ENCODE peak calls at places on chromosomes 5 and 9, in ten cellular contexts. P is neuronal stem cell, H is IMR-90, T is PC-3, A is SK-N-SH, K is H9, U is fibroblast of lung, N is neural progenitor cell, Y is mammary epithelial cell, E is astrocyte. D is an unnamed sample.

GRCh38 chr9:136438909-136439549 is 616 bp downstream of the INPP5E start:
- DNase-seq in H (peak; percentile 11), N (peak; percentile 60), E (no peak), Y (peak; percentile 59), P (no peak), T (peak; percentile 16), U (peak; percentile 30), K (peak; percentile 48), A (peak; percentile 82), D (peak; percentile 37)

GRCh38 chr5:16160706-16161105 is 18.9 kb downstream of the MARCHF11 start:
- DNase-seq in H (peak; percentile 62), T (peak; percentile 77), K (peak; percentile 50), Y (peak; percentile 41), N (peak; percentile 85), E (peak; percentile 39), A (no peak), P (peak; percentile 37), U (peak; percentile 52), D (peak; percentile 39)

GRCh38 chr9:78031271-78031825 is at the start of gene GNAQ:
- DNase-seq in H (peak; percentile 15), T (peak; percentile 13), U (no peak), K (no peak), A (peak; percentile 75), N (peak; percentile 65), Y (no peak), E (no peak), P (peak; percentile 30), D (no peak)

GRCh38 chr5:110968246-110969005 is 103.1 kb upstream of the TSLP start:
- DNase-seq in P (no peak), E (peak; percentile 8), Y (peak; percentile 25), A (no peak), K (no peak), H (peak; percentile 60), T (peak; percentile 95), N (no peak), U (peak; percentile 7), D (no peak)

GRCh38 chr5:61253547-61253946 is 78.5 kb upstream of the ZSWIM6 start:
- DNase-seq in E (no peak), Y (no peak), P (no peak), A (no peak), N (no peak), K (no peak), H (no peak), U (no peak), T (no peak), D (no peak)

GRCh38 chr5:39197556-39197955 is 21.8 kb downstream of the FYB1 start:
- DNase-seq in P (no peak), H (no peak), K (no peak), U (no peak), Y (no peak), N (no peak), T (no peak), E (no peak), A (no peak), D (no peak)

GRCh38 chr9:133713960-133714495 is 24.1 kb downstream of the SARDH start:
- DNase-seq in H (no peak), K (no peak), U (no peak), E (no peak), T (no peak), P (no peak), N (no peak), A (no peak), Y (no peak), D (no peak)

GRCh38 chr9:121556580-121556979 is 56.9 kb upstream of the GGTA1 start:
- DNase-seq in U (peak; percentile 99), H (peak; percentile 98), K (no peak), A (no peak), P (no peak), E (peak; percentile 99), N (no peak), Y (peak; percentile 94), T (peak; percentile 95), D (peak; percentile 29)

DNA sequence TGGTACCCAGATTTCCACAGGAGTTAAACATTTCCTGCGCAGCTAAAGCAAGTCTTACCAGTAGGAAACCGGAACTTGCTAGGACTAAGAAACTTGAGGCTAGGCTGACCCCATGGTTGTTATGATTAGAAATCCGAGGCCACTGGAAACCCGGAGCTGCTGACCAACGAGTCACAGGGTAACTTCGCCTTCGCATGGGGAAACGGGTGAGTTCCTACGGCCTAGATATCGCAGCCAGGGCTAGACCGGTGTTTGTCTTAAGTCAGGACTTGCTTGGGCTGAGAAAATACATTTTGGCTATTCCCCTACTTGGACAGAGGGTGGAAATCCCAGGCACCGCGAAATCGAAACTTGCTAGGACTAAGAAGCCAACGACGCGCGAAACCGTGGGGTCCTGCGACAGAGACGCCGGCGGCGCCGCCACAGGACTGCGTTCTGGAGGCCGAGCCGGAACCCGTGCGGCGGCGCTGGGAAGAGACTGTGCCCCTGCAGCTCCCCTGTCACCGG is 1.6 kb upstream of the ANXA2R start:
- DNase-seq in P (no peak), Y (peak; percentile 77), A (no peak), U (peak; percentile 91), E (peak; percentile 89), T (peak; percentile 76), H (peak; percentile 94), N (no peak), K (no peak), D (peak; percentile 64)
- H3K27ac ChIP-seq in P (no peak overlapping the region), Y (peak overlapping the region; percentile 77), A (peak overlapping the region; percentile 93), U (peak overlapping the region; percentile 96), E (peak overlapping the region; percentile 94), T (peak overlapping the region; percentile 90), H (peak overlapping the region; percentile 88), N (no peak overlapping the region), K (no peak overlapping the region), D (peak overlapping the region; percentile 97)

GRCh38 chr5:148966937-148967336 is 95.9 kb downstream of the SH3TC2 start:
- DNase-seq in A (no peak), E (no peak), U (no peak), K (no peak), N (no peak), H (no peak), P (no peak), Y (no peak), T (no peak), D (peak; percentile 7)

GRCh38 chr5:148966348-148966747 is 96.5 kb downstream of the SH3TC2 start:
- DNase-seq in T (no peak), A (no peak), P (no peak), K (no peak), U (no peak), E (no peak), H (no peak), Y (peak; percentile 51), N (no peak), D (no peak)

GRCh38 chr5:148968311-148968710 is 94.6 kb downstream of the SH3TC2 start:
- DNase-seq in A (no peak), K (no peak), Y (no peak), N (no peak), H (no peak), T (peak; percentile 15), P (no peak), E (no peak), U (no peak), D (no peak)

GRCh38 chr5:148969291-148969690 is 93.6 kb downstream of the SH3TC2 start:
- DNase-seq in T (peak; percentile 40), U (no peak), H (no peak), E (no peak), K (no peak), N (no peak), Y (no peak), A (no peak), P (no peak), D (no peak)

GRCh38 chr5:148967783-148968182 is 95.1 kb downstream of the SH3TC2 start:
- DNase-seq in K (no peak), H (no peak), U (no peak), P (no peak), Y (no peak), N (no peak), A (no peak), E (no peak), T (no peak), D (peak; percentile 33)
- H3K9ac ChIP-seq in K (no peak overlapping the region), H (no peak overlapping the region), U (no peak overlapping the region), P (no peak overlapping the region), Y (no peak overlapping the region), N (no peak overlapping the region), A (no peak overlapping the region), E (no peak overlapping the region), T (no peak overlapping the region), D (no peak overlapping the region)

GRCh38 chr9:131417264-131418142 is 23.6 kb downstream of the PRRC2B start:
- DNase-seq in E (no peak), N (no peak), U (no peak), T (no peak), K (no peak), P (no peak), A (peak; percentile 66), Y (no peak), H (no peak), D (no peak)

GRCh38 chr9:131419716-131420115 is 25.8 kb downstream of the PRRC2B start:
- DNase-seq in Y (no peak), A (no peak), P (no peak), K (no peak), H (no peak), E (no peak), T (no peak), U (no peak), N (no peak), D (no peak)

GRCh38 chr9:131418143-131419028 is 24.5 kb downstream of the PRRC2B start:
- DNase-seq in E (no peak), Y (no peak), T (no peak), A (no peak), U (no peak), P (no peak), K (peak; percentile 56), N (peak; percentile 75), H (peak; percentile 41), D (peak; percentile 33)

GRCh38 chr9:131420913-131421312 is 27.0 kb downstream of the PRRC2B start:
- DNase-seq in P (no peak), N (no peak), U (peak; percentile 40), E (no peak), A (peak; percentile 44), T (no peak), H (peak; percentile 60), Y (peak; percentile 47), K (no peak), D (no peak)

DNA sequence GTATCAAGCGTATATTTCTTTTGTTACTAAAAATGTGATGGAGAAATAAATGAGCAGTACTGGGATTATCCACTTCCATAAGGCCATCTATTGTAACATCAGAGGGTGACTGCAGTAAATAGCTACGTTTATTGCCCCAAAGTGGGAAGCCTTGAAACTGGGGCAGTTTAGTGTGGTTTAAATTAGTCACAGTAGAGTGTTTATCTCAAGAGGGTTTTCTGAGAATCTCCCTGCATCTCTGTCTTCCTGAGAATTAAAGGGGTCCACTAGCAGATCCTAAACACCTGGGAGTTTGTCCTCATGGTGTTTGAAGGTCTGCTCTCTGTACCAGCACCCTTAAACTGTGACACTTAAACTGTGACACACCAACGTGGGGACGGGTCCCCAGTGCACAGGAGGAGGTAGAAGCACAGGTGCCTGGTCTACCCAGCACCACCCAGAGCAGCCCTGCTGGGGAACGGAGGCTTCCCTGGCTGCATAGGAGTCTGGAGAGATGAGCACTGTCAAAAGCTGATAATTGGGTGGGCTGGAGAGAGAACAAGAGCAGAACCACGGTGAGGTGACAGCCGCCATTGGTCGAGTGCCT is 25.2 kb downstream of the PRRC2B start:
- DNase-seq in N (no peak), K (no peak), T (no peak), H (peak; percentile 66), A (no peak), E (no peak), U (no peak), P (no peak), Y (no peak), D (no peak)
- H3K27ac ChIP-seq in N (peak overlapping the region; percentile 85), K (no peak overlapping the region), T (no peak overlapping the region), H (no peak overlapping the region), A (no peak overlapping the region), E (no peak overlapping the region), U (peak overlapping the region; percentile 34), P (peak overlapping the region; percentile 16), Y (no peak overlapping the region), D (no peak overlapping the region)

DNA sequence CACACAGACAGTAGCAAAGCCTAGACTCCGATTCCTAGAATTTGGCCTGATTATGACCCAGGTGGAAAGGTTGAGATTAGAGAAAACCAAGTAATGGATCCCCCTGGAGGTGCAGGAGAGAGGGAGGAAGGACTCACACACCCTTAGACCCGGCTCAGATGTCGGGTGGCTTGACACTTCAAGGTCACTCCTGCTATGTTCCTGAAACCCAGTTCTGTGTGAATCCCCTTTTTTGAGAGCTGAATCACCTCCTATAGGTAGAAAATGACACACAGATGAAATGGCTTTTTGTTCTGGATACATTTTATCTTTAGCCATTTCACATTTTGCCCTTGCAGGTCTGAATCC is 192.8 kb downstream of the ARRDC3 start:
- DNase-seq in T (no peak), U (no peak), K (no peak), P (no peak), H (no peak), E (no peak), A (no peak), Y (no peak), N (no peak), D (no peak)
- H3K9ac ChIP-seq in T (no peak overlapping the region), U (peak overlapping the region; percentile 41), K (no peak overlapping the region), P (no peak overlapping the region), H (peak overlapping the region; percentile 31), E (peak overlapping the region; percentile 62), A (no peak overlapping the region), Y (no peak overlapping the region), N (no peak overlapping the region), D (no peak overlapping the region)